ENCODE peak calls at places on chromosomes 7 and 10, in four cellular contexts. H is GM12891, R is K562, I is GM12878. X is an unnamed sample.

GRCh38 chr10:126663880-126664279 is 6.6 kb downstream of the C10orf90 start:
- DNase-seq in H (no peak), I (no peak), R (no peak), X (no peak)

GRCh38 chr10:102473445-102474331 is 22.3 kb upstream of the C10orf95 start:
- DNase-seq in R (no peak), H (no peak), I (no peak), X (no peak)

GRCh38 chr7:727104-727805 is at the start of gene PRKAR1B:
- DNase-seq in I (no peak), H (peak), R (peak), X (peak)

GRCh38 chr10:32061440-32061839 is 5.2 kb upstream of the KIF5B start:
- DNase-seq in H (no peak), R (no peak), I (no peak), X (no peak)

GRCh38 chr7:1825877-1826741 is 156.0 kb downstream of the ELFN1 start:
- DNase-seq in H (no peak), I (no peak), R (no peak), X (no peak)

GRCh38 chr7:5553298-5553877 is 129.8 kb upstream of the TNRC18 start:
- DNase-seq in R (peak), I (no peak), H (no peak), X (no peak)

GRCh38 chr7:142636751-142637150 is 112.5 kb upstream of the PRSS1 start:
- DNase-seq in I (no peak), H (no peak), R (no peak), X (no peak)

GRCh38 chr7:30970594-30971094 is 6.9 kb downstream of the GHRHR start:
- DNase-seq in R (no peak), I (no peak), H (no peak), X (no peak)

GRCh38 chr10:122282253-122282671 is 11.2 kb downstream of the BTBD16 start:
- DNase-seq in I (no peak), R (no peak), H (no peak), X (no peak)

GRCh38 chr7:1529383-1530116 is 952 bp upstream of the MAFK start:
- DNase-seq in H (no peak), R (no peak), I (no peak), X (no peak)

GRCh38 chr7:31958216-31958615 is 112.0 kb downstream of the PDE1C start:
- DNase-seq in R (no peak), H (no peak), I (no peak), X (peak)

GRCh38 chr7:66952343-66953043 is 31.5 kb downstream of the TMEM248 start:
- DNase-seq in H (no peak), R (no peak), I (no peak), X (no peak)

GRCh38 chr7:151429555-151430331 is 10.2 kb downstream of the CRYGN start:
- DNase-seq in I (peak), H (peak), R (no peak), X (no peak)

GRCh38 chr7:26367219-26367711 is 75.6 kb downstream of the SNX10 start:
- DNase-seq in I (no peak), R (no peak), H (no peak), X (no peak)

GRCh38 chr10:49153971-49154370 is 20.1 kb upstream of the FAM170B start:
- DNase-seq in H (no peak), I (no peak), R (no peak), X (no peak)

GRCh38 chr10:104690081-104690480 is 49.0 kb downstream of the SORCS3 start:
- DNase-seq in R (no peak), I (no peak), H (no peak), X (no peak)

GRCh38 chr10:76160758-76161555 is 729.5 kb downstream of the LRMDA start:
- DNase-seq in I (no peak), R (no peak), H (no peak), X (no peak)

GRCh38 chr7:19707240-19707639 is 1.6 kb downstream of the POLR1F start:
- DNase-seq in I (no peak), H (no peak), R (peak), X (no peak)

GRCh38 chr7:80876894-80877414 is 41.9 kb downstream of the SEMA3C start:
- DNase-seq in I (no peak), H (no peak), R (no peak), X (no peak)

GRCh38 chr7:7351832-7352231 is 169.5 kb downstream of the C1GALT1 start:
- DNase-seq in H (no peak), I (no peak), R (no peak), X (no peak)

GRCh38 chr10:124912052-124912435 is 29.9 kb upstream of the ZRANB1 start:
- DNase-seq in H (no peak), R (no peak), I (no peak), X (no peak)

GRCh38 chr7:48708635-48709034 is 215.7 kb upstream of the CDC14C start:
- DNase-seq in H (no peak), R (no peak), I (no peak), X (no peak)

GRCh38 chr10:118621304-118621942 is 26.0 kb upstream of the PRLHR start:
- DNase-seq in I (no peak), H (no peak), R (no peak), X (no peak)

GRCh38 chr7:105932835-105933477 is 30.1 kb upstream of the CDHR3 start:
- DNase-seq in H (no peak), I (no peak), R (no peak), X (no peak)

GRCh38 chr10:128572696-128573095 is 446.5 kb upstream of the MKI67 start:
- DNase-seq in H (no peak), R (no peak), I (no peak), X (no peak)

GRCh38 chr10:95260397-95260881 is 30.4 kb downstream of the PDLIM1 start:
- DNase-seq in H (no peak), I (no peak), R (no peak), X (no peak)

GRCh38 chr7:44561481-44561880 is 12.2 kb downstream of the DDX56 start:
- DNase-seq in R (no peak), H (no peak), I (no peak), X (no peak)

DNA sequence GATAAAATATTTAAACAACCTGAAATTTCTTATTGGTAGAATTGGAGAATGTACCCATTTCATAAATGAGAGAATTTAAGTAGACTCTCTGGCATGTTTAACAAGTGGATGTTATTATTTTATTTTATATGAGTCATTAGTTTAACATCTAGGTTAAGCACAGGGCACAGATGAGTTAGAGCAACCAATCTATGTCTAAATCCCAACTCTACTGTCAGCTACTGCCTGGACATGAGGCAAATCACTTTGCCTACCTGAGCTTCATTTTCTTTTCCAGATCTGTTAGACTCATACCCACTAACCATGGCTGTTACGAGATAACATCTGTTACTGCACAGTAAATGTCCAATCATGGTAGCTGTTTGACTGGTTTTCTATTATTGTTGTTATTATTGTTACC is 251.1 kb downstream of the INHBA start:
- DNase-seq in R (no peak), I (no peak), H (no peak), X (no peak)
- TF ChIP-seq SPI1 in R (no peak), I (no peak), H (no peak), X (no peak)

DNA sequence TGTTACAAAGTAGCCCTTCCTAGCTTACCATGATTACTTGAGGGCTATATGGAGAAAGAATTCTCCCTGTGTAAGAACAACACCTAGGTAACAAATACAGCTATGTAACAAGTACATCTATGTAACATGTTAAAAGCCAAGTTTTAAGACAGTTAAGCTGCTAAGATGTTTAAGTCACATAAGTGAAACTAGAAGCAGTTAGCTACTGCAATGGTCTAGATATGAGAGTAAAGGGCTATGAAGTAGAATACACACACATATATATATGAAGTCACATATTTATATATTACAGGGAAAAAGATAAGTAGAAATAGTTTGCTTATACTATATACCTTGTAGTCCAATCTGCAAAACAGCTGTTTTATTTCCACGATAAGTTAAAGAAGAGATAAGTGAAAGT is 14.4 kb downstream of the POT1 start:
- DNase-seq in R (no peak), I (no peak), H (no peak), X (no peak)
- TF ChIP-seq SPI1 in R (no peak), I (no peak), H (no peak), X (no peak)

GRCh38 chr10:28130267-28130666 is 131.4 kb upstream of the ODAD2 start:
- DNase-seq in H (no peak), I (no peak), R (no peak), X (no peak)
- TF ChIP-seq SPI1 in H (no peak), I (no peak), R (no peak), X (no peak)

GRCh38 chr10:112209534-112210200 is 26.1 kb upstream of the GPAM start:
- DNase-seq in R (no peak), I (no peak), H (no peak), X (no peak)
- TF ChIP-seq SPI1 in R (no peak), I (no peak), H (no peak), X (no peak)

X was measured in HL-60.